ENCODE peak calls at places on chromosomes 4 and X, in ten cellular contexts. H, O, W, V, M, N, J, P, C and B are unnamed samples.

GRCh38 chrX:146863566-146863965 is 49.0 kb upstream of the CXorf51A start:
- DNase-seq in M (no peak), C (no peak), N (no peak), J (no peak), V (no peak), H (no peak), P (no peak), W (no peak), O (no peak), B (no peak)

GRCh38 chr4:2930821-2931764 is 32.1 kb downstream of the NOP14 start:
- DNase-seq in N (peak), O (no peak), P (no peak), J (peak), M (no peak), W (peak), C (peak), H (no peak), V (no peak), B (no peak)

GRCh38 chrX:1582686-1583437 is 8.5 kb upstream of the AKAP17A start:
- DNase-seq in W (no peak), P (peak), N (no peak), O (peak), H (peak), M (peak), C (no peak), V (no peak), J (no peak), B (no peak)

GRCh38 chr4:142648378-142648777 is 197.7 kb downstream of the INPP4B start:
- DNase-seq in O (no peak), M (no peak), W (no peak), V (no peak), N (no peak), C (no peak), H (no peak), P (no peak), J (no peak), B (no peak)

GRCh38 chr4:20773144-20773997 is 73.1 kb downstream of the PACRGL start:
- DNase-seq in W (peak), J (peak), V (no peak), M (peak), C (peak), N (peak), P (peak), H (peak), O (peak), B (peak)

GRCh38 chr4:100016191-100016590 is 66.1 kb upstream of the H2AZ1 start:
- DNase-seq in C (no peak), N (no peak), O (no peak), M (no peak), H (no peak), P (no peak), V (no peak), J (no peak), W (no peak), B (no peak)

GRCh38 chr4:184352891-184353290 is 121.5 kb downstream of the IRF2 start:
- DNase-seq in H (no peak), V (no peak), J (no peak), N (no peak), W (no peak), M (no peak), P (no peak), C (no peak), O (no peak), B (no peak)

GRCh38 chrX:107537815-107538214 is 88.4 kb downstream of the FRMPD3 start:
- DNase-seq in M (peak), N (no peak), C (no peak), W (peak), J (no peak), V (no peak), P (peak), H (peak), O (peak), B (peak)

GRCh38 chr4:142446965-142447474 is 399.1 kb downstream of the INPP4B start:
- DNase-seq in P (no peak), O (no peak), C (no peak), H (no peak), N (no peak), W (no peak), M (no peak), V (no peak), J (no peak), B (no peak)

GRCh38 chrX:23819385-23820234 is 36.6 kb downstream of the SAT1 start:
- DNase-seq in C (no peak), W (no peak), P (no peak), M (no peak), H (no peak), J (no peak), N (no peak), O (no peak), V (no peak), B (no peak)

GRCh38 chr4:112704991-112705845 is 68.3 kb downstream of the LARP7 start:
- DNase-seq in C (peak), H (peak), M (peak), P (no peak), V (no peak), N (no peak), J (peak), O (peak), W (peak), B (peak)

GRCh38 chr4:125041372-125041930 is 273.3 kb upstream of the FAT4 start:
- DNase-seq in C (no peak), W (no peak), M (no peak), J (no peak), P (no peak), N (no peak), V (no peak), H (no peak), O (no peak), B (no peak)

GRCh38 chr4:86816463-86817107 is 32.6 kb downstream of the SLC10A6 start:
- DNase-seq in M (no peak), O (no peak), V (no peak), C (no peak), H (no peak), P (no peak), N (peak), W (no peak), J (peak), B (no peak)

GRCh38 chrX:107600366-107600765 is 27.9 kb upstream of the PRPS1 start:
- DNase-seq in V (no peak), O (no peak), P (no peak), N (no peak), H (no peak), M (no peak), C (no peak), W (no peak), J (no peak), B (no peak)

GRCh38 chr4:126051709-126052424 is 737.1 kb downstream of the FAT4 start:
- DNase-seq in P (no peak), N (peak), C (peak), O (no peak), V (no peak), W (no peak), J (no peak), M (peak), H (no peak), B (no peak)

GRCh38 chr4:99504804-99505502 is 5.9 kb upstream of the C4orf17 start:
- DNase-seq in J (no peak), O (no peak), H (no peak), V (no peak), N (no peak), M (no peak), W (no peak), P (no peak), C (no peak), B (no peak)

GRCh38 chr4:8583655-8584025 is 3.4 kb downstream of the GPR78 start:
- DNase-seq in W (no peak), N (no peak), P (no peak), O (no peak), H (no peak), M (no peak), C (no peak), V (no peak), J (peak), B (no peak)

GRCh38 chr4:15956179-15956850 is 6.7 kb downstream of the FGFBP2 start:
- DNase-seq in M (peak), W (peak), H (peak), N (peak), V (peak), O (peak), C (peak), P (peak), J (peak), B (peak)

GRCh38 chrX:17024896-17025295 is 78.4 kb downstream of the REPS2 start:
- DNase-seq in W (peak), V (no peak), J (no peak), O (no peak), C (no peak), H (no peak), P (no peak), N (no peak), M (no peak), B (no peak)

GRCh38 chr4:60934896-60935295 is 265.2 kb upstream of the ADGRL3 start:
- DNase-seq in M (no peak), N (no peak), V (no peak), H (no peak), P (no peak), C (no peak), W (no peak), O (no peak), J (no peak), B (no peak)

GRCh38 chr4:56762484-56763250 is 58.8 kb downstream of the SPINK2 start:
- DNase-seq in W (no peak), V (no peak), C (no peak), O (peak), N (no peak), P (peak), H (peak), J (no peak), M (no peak), B (no peak)

GRCh38 chr4:175961604-175962003 is 104.0 kb upstream of the WDR17 start:
- DNase-seq in N (no peak), V (no peak), M (no peak), O (peak), P (no peak), J (no peak), H (no peak), C (no peak), W (no peak), B (no peak)

GRCh38 chr4:81314196-81314896 is 99.3 kb upstream of the PRKG2 start:
- DNase-seq in W (no peak), N (no peak), M (peak), O (no peak), C (no peak), H (no peak), J (no peak), V (no peak), P (no peak), B (no peak)

GRCh38 chr4:101910786-101911373 is 120.3 kb downstream of the BANK1 start:
- DNase-seq in P (no peak), O (no peak), N (no peak), H (no peak), J (no peak), M (no peak), C (no peak), V (no peak), W (no peak), B (no peak)

GRCh38 chr4:105179539-105180401 is 33.1 kb downstream of the TET2 start:
- DNase-seq in W (no peak), V (no peak), O (no peak), N (no peak), P (no peak), J (no peak), C (no peak), M (no peak), H (no peak), B (no peak)

GRCh38 chr4:153232768-153233167 is 28.5 kb downstream of the TRIM2 start:
- DNase-seq in N (no peak), V (no peak), J (no peak), H (no peak), P (no peak), W (peak), C (no peak), M (no peak), O (no peak), B (no peak)

GRCh38 chr4:165626316-165626715 is 246.7 kb upstream of the TLL1 start:
- DNase-seq in P (no peak), V (no peak), C (no peak), H (no peak), M (peak), J (no peak), O (no peak), N (no peak), W (no peak), B (no peak)

GRCh38 chr4:3364634-3365314 is 72.0 kb downstream of the RGS12 start:
- DNase-seq in M (no peak), W (no peak), H (peak), J (no peak), P (no peak), N (no peak), O (no peak), V (no peak), C (no peak), B (no peak)

GRCh38 chr4:8613421-8614364 is 21.1 kb downstream of the CPZ start:
- DNase-seq in W (no peak), J (no peak), H (no peak), M (no peak), P (no peak), O (no peak), V (no peak), N (no peak), C (no peak), B (no peak)

GRCh38 chrX:71098302-71098701 is 2.7 kb downstream of the FOXO4 start:
- DNase-seq in P (peak), J (peak), C (peak), O (peak), N (peak), H (peak), M (peak), V (peak), W (no peak), B (peak)

GRCh38 chr4:183987529-183987946 is 82.4 kb downstream of the STOX2 start:
- DNase-seq in P (no peak), W (peak), N (peak), C (peak), H (no peak), M (peak), O (no peak), V (no peak), J (peak), B (peak)

GRCh38 chr4:111639876-111640275 is 505.4 kb upstream of the FAM241A start:
- DNase-seq in W (no peak), O (no peak), M (peak), C (no peak), J (no peak), V (no peak), H (no peak), P (no peak), N (no peak), B (no peak)

GRCh38 chr4:3215256-3215655 is 33.7 kb upstream of the MSANTD1 start:
- DNase-seq in W (no peak), N (no peak), J (peak), H (no peak), O (no peak), M (no peak), P (no peak), C (no peak), V (no peak), B (no peak)

GRCh38 chr4:88522702-88523324 is 763 bp downstream of the PYURF start:
- DNase-seq in H (no peak), M (peak), O (peak), N (peak), W (no peak), P (peak), J (peak), V (no peak), C (no peak), B (peak)

GRCh38 chrX:56794831-56795230 is 65.8 kb downstream of the NBDY start:
- DNase-seq in C (no peak), M (no peak), V (no peak), H (no peak), P (no peak), J (peak), O (no peak), W (no peak), N (no peak), B (no peak)

GRCh38 chr4:143381171-143382118 is 44.8 kb downstream of the GAB1 start:
- DNase-seq in M (peak), O (no peak), W (no peak), P (peak), N (peak), H (no peak), J (peak), V (no peak), C (peak), B (no peak)

GRCh38 chrX:111244238-111244750 is 26.0 kb downstream of the CAPN6 start:
- DNase-seq in C (no peak), N (peak), H (no peak), J (no peak), P (peak), M (peak), V (no peak), W (no peak), O (peak), B (no peak)